ENCODE peak calls at places on chromosomes 3 and 15, in five cellular contexts. K, J, P, B and S are unnamed samples.

GRCh38 chr3:62197613-62198012 is 175.7 kb downstream of the FEZF2 start:
- DNase-seq in K (no peak), J (no peak), P (no peak), B (no peak), S (no peak)

GRCh38 chr15:90933310-90933709 is 961 bp upstream of the HDDC3 start:
- DNase-seq in K (no peak), J (no peak), P (no peak), B (no peak), S (no peak)

GRCh38 chr3:81572201-81572756 is 189.2 kb downstream of the GBE1 start:
- DNase-seq in K (no peak), J (no peak), P (no peak), B (no peak), S (no peak)

GRCh38 chr3:153572165-153572564 is 410.1 kb downstream of the RAP2B start:
- DNase-seq in K (peak), J (no peak), P (no peak), B (no peak), S (no peak)

GRCh38 chr3:188553569-188553968 is 399.6 kb downstream of the LPP start:
- DNase-seq in K (peak), J (no peak), P (no peak), B (peak), S (no peak)

GRCh38 chr15:78420220-78420619 is 17.8 kb upstream of the IREB2 start:
- DNase-seq in K (no peak), J (no peak), P (no peak), B (no peak), S (no peak)

GRCh38 chr3:151837057-151837456 is 23.1 kb downstream of the AADAC start:
- DNase-seq in K (peak), J (no peak), P (no peak), B (peak), S (peak)

GRCh38 chr15:50939911-50940310 is 31.4 kb downstream of the AP4E1 start:
- DNase-seq in K (peak), J (no peak), P (no peak), B (no peak), S (no peak)

GRCh38 chr15:55628369-55628730 is 40.2 kb upstream of the PYGO1 start:
- DNase-seq in K (no peak), J (no peak), P (no peak), B (no peak), S (no peak)

GRCh38 chr15:58260911-58261267 is 122.7 kb downstream of the AQP9 start:
- DNase-seq in K (peak), J (no peak), P (no peak), B (no peak), S (peak)

GRCh38 chr3:15557511-15557946 is 36.0 kb upstream of the COLQ start:
- DNase-seq in K (peak), J (no peak), P (peak), B (peak), S (peak)

GRCh38 chr3:119098620-119099222 is 47.2 kb upstream of the TEX55 start:
- DNase-seq in K (peak), J (no peak), P (peak), B (peak), S (no peak)

GRCh38 chr3:112811150-112811884 is 35.3 kb downstream of the CD200R1L start:
- DNase-seq in K (peak), J (no peak), P (no peak), B (no peak), S (no peak)

GRCh38 chr15:101068961-101069734 is 150.0 kb downstream of the LRRK1 start:
- DNase-seq in K (no peak), J (peak), P (no peak), B (no peak), S (no peak)

GRCh38 chr3:186772886-186773417 is 10.4 kb upstream of the EIF4A2 start:
- DNase-seq in K (no peak), J (peak), P (peak), B (no peak), S (no peak)

GRCh38 chr3:193130576-193130975 is 110.4 kb upstream of the PLAAT1 start:
- DNase-seq in K (no peak), J (no peak), P (no peak), B (no peak), S (no peak)

GRCh38 chr15:79965836-79966630 is 5.0 kb downstream of the BCL2A1 start:
- DNase-seq in K (no peak), J (no peak), P (peak), B (peak), S (no peak)

GRCh38 chr3:150146891-150147761 is 176.4 kb upstream of the PFN2 start:
- DNase-seq in K (peak), J (no peak), P (peak), B (peak), S (peak)

GRCh38 chr3:23945903-23946751 is 1.0 kb downstream of the NR1D2 start:
- DNase-seq in K (peak), J (peak), P (peak), B (peak), S (no peak)

GRCh38 chr3:150248116-150248864 is 159.8 kb upstream of the TSC22D2 start:
- DNase-seq in K (peak), J (no peak), P (peak), B (peak), S (no peak)

GRCh38 chr15:67181221-67181639 is 73.2 kb downstream of the AAGAB start:
- DNase-seq in K (no peak), J (no peak), P (no peak), B (no peak), S (no peak)

GRCh38 chr15:39312984-39313383 is 267.9 kb upstream of the THBS1 start:
- DNase-seq in K (peak), J (no peak), P (peak), B (no peak), S (no peak)

GRCh38 chr15:48330045-48330840 is 986 bp upstream of the DUT start:
- DNase-seq in K (no peak), J (no peak), P (no peak), B (no peak), S (no peak)